ENCODE peak calls at places on chromosomes 1 and 21, in four cellular contexts. R is IMR-90, W is heart left ventricle, J is neural progenitor cell. T is an unnamed sample. For H3K27me3, the result is how much of the 10 kb centered on the place peaks cover.

GRCh38 chr1:41621256-41621655 is 136.8 kb upstream of the EDN2 start:
- DNase-seq in R (no peak), W (no peak), J (no peak), T (no peak)

GRCh38 chr1:159924025-159924790 is 1.1 kb downstream of the TAGLN2 start:
- DNase-seq in R (peak), W (peak), J (no peak), T (peak)

GRCh38 chr1:231233735-231234417 is 7.1 kb upstream of the GNPAT start:
- DNase-seq in R (no peak), W (no peak), J (no peak), T (no peak)

GRCh38 chr1:169595764-169596711 is 9.8 kb upstream of the F5 start:
- DNase-seq in R (peak), W (no peak), J (peak), T (peak)

GRCh38 chr1:86205741-86206140 is 49.2 kb upstream of the COL24A1 start:
- DNase-seq in R (peak), W (no peak), J (no peak), T (no peak)

GRCh38 chr1:44895919-44896734 is 53.1 kb upstream of the PTCH2 start:
- DNase-seq in R (peak), W (no peak), J (no peak), T (no peak)

GRCh38 chr1:67619080-67619479 is 65.9 kb upstream of the GADD45A start:
- DNase-seq in R (no peak), W (no peak), J (no peak), T (no peak)

GRCh38 chr1:41536296-41536695 is 51.8 kb upstream of the EDN2 start:
- DNase-seq in R (no peak), W (peak), J (no peak), T (no peak)

GRCh38 chr1:230247921-230248778 is 178.0 kb downstream of the PGBD5 start:
- DNase-seq in R (no peak), W (no peak), J (no peak), T (no peak)

GRCh38 chr21:16773206-16773605 is 739.6 kb upstream of the CXADR start:
- DNase-seq in R (peak), W (no peak), J (no peak), T (no peak)

GRCh38 chr1:227758366-227758765 is 23.1 kb downstream of the SNAP47 start:
- DNase-seq in R (no peak), W (no peak), J (no peak), T (no peak)

GRCh38 chr1:110155878-110156522 is 5.7 kb downstream of the SLC6A17 start:
- DNase-seq in R (peak), W (peak), J (peak), T (peak)

GRCh38 chr1:156815307-156815826 is 1.3 kb downstream of the SH2D2A start:
- DNase-seq in R (peak), W (peak), J (peak), T (peak)

GRCh38 chr1:212450331-212450881 is 17.7 kb downstream of the NENF start:
- DNase-seq in R (no peak), W (peak), J (peak), T (no peak)

GRCh38 chr21:43211085-43212071 is 42.6 kb downstream of the CRYAA start:
- DNase-seq in R (no peak), W (peak), J (peak), T (peak)

GRCh38 chr1:101357444-101357986 is 120.7 kb downstream of the S1PR1 start:
- DNase-seq in R (peak), W (no peak), J (peak), T (peak)

DNA sequence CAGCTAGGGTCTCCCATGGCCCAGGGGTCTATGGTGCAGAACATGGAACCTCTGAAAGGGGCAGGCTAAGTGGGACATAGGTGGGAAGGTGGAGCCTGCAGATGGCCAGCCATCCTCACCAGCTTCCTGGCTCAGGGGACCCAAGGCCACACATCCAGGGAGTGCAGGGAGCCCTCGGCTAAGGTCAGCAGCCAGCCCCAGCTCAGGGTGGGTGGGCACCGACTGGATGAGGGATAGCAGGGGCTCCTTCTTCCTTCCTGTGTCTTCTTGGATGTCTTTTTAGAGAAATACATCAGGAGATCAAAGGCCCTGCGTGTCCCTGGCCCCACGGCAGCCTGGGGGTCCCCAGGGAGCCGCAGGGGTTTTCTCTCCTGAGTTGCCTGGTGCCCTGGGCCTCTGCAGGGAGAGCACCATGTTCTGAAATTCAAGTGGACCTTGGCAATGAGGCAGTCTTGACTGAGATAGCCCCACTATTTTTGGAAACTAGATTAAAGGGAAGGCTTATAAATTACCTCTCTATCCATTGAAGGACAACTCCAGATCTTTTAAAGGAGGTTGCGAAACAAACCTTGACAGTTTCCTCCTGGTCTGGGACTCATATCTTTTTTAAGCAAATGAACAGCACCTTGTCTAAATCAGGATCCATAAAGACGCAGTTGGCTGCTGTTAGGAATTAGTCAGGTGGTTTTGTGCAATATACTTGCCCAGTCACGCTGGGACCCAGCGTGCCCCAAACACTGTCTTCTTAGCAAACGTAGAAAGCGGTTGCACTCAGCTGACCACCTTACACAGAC is 242.4 kb downstream of the TOMM20 start:
- DNase-seq in R (no peak), W (peak), J (no peak), T (no peak)
- H3K4me3 ChIP-seq in R (no peak), W (no peak), J (no peak), T (no peak)

GRCh38 chr21:32955307-32955937 is 70.3 kb upstream of the OLIG2 start:
- DNase-seq in R (no peak), W (no peak), J (peak), T (no peak)
- H3K27me3 ChIP-seq in R (under half), W (under half), J (under half), T (under half)

GRCh38 chr1:211420845-211421454 is 71.0 kb downstream of the RD3 start:
- DNase-seq in R (peak), W (no peak), J (no peak), T (no peak)

GRCh38 chr1:211424018-211424417 is 67.9 kb downstream of the RD3 start:
- DNase-seq in R (no peak), W (no peak), J (no peak), T (no peak)

GRCh38 chr1:211415700-211416099 is 76.3 kb downstream of the RD3 start:
- DNase-seq in R (no peak), W (no peak), J (no peak), T (no peak)

DNA sequence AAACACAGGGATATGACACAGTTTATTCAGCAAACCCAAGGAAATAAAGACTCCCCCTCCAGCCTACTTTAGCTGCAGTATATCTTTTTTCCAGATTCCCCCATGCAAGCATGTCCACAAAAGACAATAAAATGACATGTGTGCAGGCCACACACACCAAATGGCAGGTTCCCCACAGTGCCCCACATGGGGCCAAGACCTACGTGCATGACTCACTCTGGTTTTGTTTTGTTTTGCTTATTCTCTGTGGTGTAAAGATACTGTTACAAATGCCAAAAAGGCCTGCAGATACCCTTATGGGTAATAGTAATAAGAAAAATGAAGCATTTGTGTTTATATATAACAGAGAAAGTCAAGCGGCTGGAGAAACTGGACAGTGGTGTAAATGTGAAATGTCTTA is 71.6 kb downstream of the RD3 start:
- DNase-seq in R (peak), W (no peak), J (peak), T (peak)
- H3K4me3 ChIP-seq in R (no peak), W (no peak), J (no peak), T (no peak)

DNA sequence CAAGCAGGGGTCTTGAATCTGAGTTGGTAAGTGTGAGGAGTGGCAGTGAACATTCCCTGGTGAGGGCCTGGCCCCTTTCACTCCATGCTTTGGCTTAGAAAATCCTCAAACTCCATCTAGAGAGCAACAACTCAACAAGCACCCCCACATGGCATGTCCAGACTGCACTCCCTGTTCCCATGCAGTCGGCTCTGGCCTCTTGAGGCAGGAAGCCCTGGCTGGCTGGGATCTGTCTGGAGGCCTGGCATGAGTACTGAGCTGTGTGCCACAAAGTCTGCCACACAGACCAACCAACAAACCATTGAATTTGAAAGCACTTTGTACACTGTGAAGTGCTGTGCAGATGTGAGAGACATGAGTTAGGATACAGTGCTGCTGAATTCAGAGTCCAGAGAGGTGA is 25.2 kb downstream of the COA7 start:
- DNase-seq in R (no peak), W (no peak), J (no peak), T (no peak)
- H3K27me3 ChIP-seq in R (under half), W (under half), J (under half), T (under half)

GRCh38 chr1:155078496-155079209 is at the start of gene EFNA3:
- DNase-seq in R (peak), W (peak), J (peak), T (peak)

GRCh38 chr1:155079210-155079486 is 511 bp downstream of the EFNA3 start:
- DNase-seq in R (no peak), W (no peak), J (no peak), T (no peak)

GRCh38 chr1:155076371-155076770 is 2.3 kb upstream of the EFNA3 start:
- DNase-seq in R (no peak), W (no peak), J (no peak), T (no peak)

GRCh38 chr1:155077346-155077745 is 1.3 kb upstream of the EFNA3 start:
- DNase-seq in R (no peak), W (no peak), J (no peak), T (no peak)

DNA sequence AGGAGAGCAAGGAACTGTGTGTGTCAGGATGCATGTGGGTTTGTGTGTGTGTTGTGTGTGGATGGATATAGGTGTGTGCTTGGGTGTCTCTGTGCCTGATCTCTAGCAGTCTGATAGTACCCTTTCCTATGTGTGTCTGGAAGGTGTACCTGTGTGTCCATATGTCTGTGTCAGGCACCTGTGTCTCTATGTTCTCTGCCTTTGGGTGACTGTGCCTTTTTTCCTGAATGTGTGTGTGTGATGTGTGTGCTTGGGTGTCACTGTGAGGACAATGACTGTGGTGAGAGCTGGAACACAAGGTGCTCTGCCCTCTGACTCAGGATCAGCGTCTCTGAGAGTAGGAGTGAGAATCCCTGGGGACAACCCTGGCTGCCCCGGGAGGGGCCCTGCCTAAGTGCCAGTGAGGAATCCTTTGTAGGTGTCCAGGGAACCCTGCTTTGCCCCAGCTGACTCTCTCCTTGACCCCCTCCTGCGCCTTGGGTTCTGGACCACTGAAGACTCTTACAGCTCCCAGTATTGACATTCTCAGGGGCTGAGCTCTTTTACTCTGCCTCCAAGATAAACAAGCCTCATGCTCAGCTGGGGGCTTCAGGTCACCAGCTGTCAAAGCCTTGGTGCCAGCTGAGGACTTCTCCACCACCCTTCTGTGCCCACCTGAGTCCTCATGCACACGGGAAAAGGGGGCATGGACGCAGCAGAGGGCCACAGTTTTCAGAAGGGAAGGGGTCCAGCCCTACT is 710 bp upstream of the EFNA3 start:
- DNase-seq in R (no peak), W (no peak), J (no peak), T (no peak)
- H3K4me3 ChIP-seq in R (no peak), W (peak), J (peak), T (peak)